ENCODE peak calls at places on chromosomes 4 and X, in nine cellular contexts. One of them, this sample, is unnamed.

GRCh38 chr4:24890561-24890960 is 22.3 kb downstream of the CCDC149 start:
- DNase-seq in epithelial cell of esophagus: no peak
- DNase-seq in NCI-H2029 treated with DMSO at 0.1 percent for 48 hours: no peak
- DNase-seq in keratinocyte: no peak
- DNase-seq in uterus: no peak
- DNase-seq in pons: no peak
- DNase-seq in tibial artery: no peak
- DNase-seq in HFFc6: no peak
- DNase-seq in EH: no peak
- DNase-seq in this sample: no peak

GRCh38 chr4:106763044-106763443 is 273.1 kb downstream of the DKK2 start:
- DNase-seq in epithelial cell of esophagus: peak
- DNase-seq in NCI-H2029 treated with DMSO at 0.1 percent for 48 hours: no peak
- DNase-seq in keratinocyte: no peak
- DNase-seq in uterus: no peak
- DNase-seq in pons: peak
- DNase-seq in tibial artery: no peak
- DNase-seq in HFFc6: peak
- DNase-seq in EH: peak
- DNase-seq in this sample: peak

GRCh38 chr4:176413171-176413570 is 93.4 kb downstream of the SPCS3 start:
- DNase-seq in epithelial cell of esophagus: no peak
- DNase-seq in NCI-H2029 treated with DMSO at 0.1 percent for 48 hours: no peak
- DNase-seq in keratinocyte: no peak
- DNase-seq in uterus: no peak
- DNase-seq in pons: no peak
- DNase-seq in tibial artery: no peak
- DNase-seq in HFFc6: no peak
- DNase-seq in EH: no peak
- DNase-seq in this sample: no peak

GRCh38 chr4:19678763-19679162 is 572.9 kb upstream of the SLIT2 start:
- DNase-seq in epithelial cell of esophagus: peak
- DNase-seq in NCI-H2029 treated with DMSO at 0.1 percent for 48 hours: no peak
- DNase-seq in keratinocyte: no peak
- DNase-seq in uterus: no peak
- DNase-seq in pons: no peak
- DNase-seq in tibial artery: no peak
- DNase-seq in HFFc6: no peak
- DNase-seq in EH: peak
- DNase-seq in this sample: peak

GRCh38 chr4:56745082-56745481 is 64.0 kb upstream of the HOPX start:
- DNase-seq in epithelial cell of esophagus: no peak
- DNase-seq in NCI-H2029 treated with DMSO at 0.1 percent for 48 hours: no peak
- DNase-seq in keratinocyte: no peak
- DNase-seq in uterus: no peak
- DNase-seq in pons: no peak
- DNase-seq in tibial artery: no peak
- DNase-seq in HFFc6: no peak
- DNase-seq in EH: no peak
- DNase-seq in this sample: no peak

GRCh38 chrX:120456973-120457372 is 12.1 kb downstream of the LAMP2 start:
- DNase-seq in epithelial cell of esophagus: peak
- DNase-seq in NCI-H2029 treated with DMSO at 0.1 percent for 48 hours: no peak
- DNase-seq in keratinocyte: no peak
- DNase-seq in uterus: no peak
- DNase-seq in pons: no peak
- DNase-seq in tibial artery: no peak
- DNase-seq in HFFc6: peak
- DNase-seq in EH: peak
- DNase-seq in this sample: peak

GRCh38 chr4:159307929-159308328 is 205.1 kb downstream of the RAPGEF2 start:
- DNase-seq in epithelial cell of esophagus: no peak
- DNase-seq in NCI-H2029 treated with DMSO at 0.1 percent for 48 hours: no peak
- DNase-seq in keratinocyte: no peak
- DNase-seq in uterus: no peak
- DNase-seq in pons: no peak
- DNase-seq in tibial artery: no peak
- DNase-seq in HFFc6: no peak
- DNase-seq in EH: no peak
- DNase-seq in this sample: no peak

GRCh38 chrX:131405497-131405896 is 116.4 kb upstream of the IGSF1 start:
- DNase-seq in epithelial cell of esophagus: no peak
- DNase-seq in NCI-H2029 treated with DMSO at 0.1 percent for 48 hours: no peak
- DNase-seq in keratinocyte: no peak
- DNase-seq in uterus: no peak
- DNase-seq in pons: no peak
- DNase-seq in tibial artery: no peak
- DNase-seq in HFFc6: no peak
- DNase-seq in EH: no peak
- DNase-seq in this sample: no peak

GRCh38 chrX:1444896-1445480 is 7.7 kb downstream of the ASMTL start:
- DNase-seq in epithelial cell of esophagus: no peak
- DNase-seq in NCI-H2029 treated with DMSO at 0.1 percent for 48 hours: no peak
- DNase-seq in keratinocyte: no peak
- DNase-seq in uterus: no peak
- DNase-seq in pons: no peak
- DNase-seq in tibial artery: peak
- DNase-seq in HFFc6: no peak
- DNase-seq in EH: no peak
- DNase-seq in this sample: no peak

GRCh38 chrX:119549327-119550016 is 15.7 kb downstream of the STEEP1 start:
- DNase-seq in epithelial cell of esophagus: no peak
- DNase-seq in NCI-H2029 treated with DMSO at 0.1 percent for 48 hours: no peak
- DNase-seq in keratinocyte: no peak
- DNase-seq in uterus: no peak
- DNase-seq in pons: no peak
- DNase-seq in tibial artery: no peak
- DNase-seq in HFFc6: no peak
- DNase-seq in EH: no peak
- DNase-seq in this sample: peak

GRCh38 chr4:83305187-83305586 is 20.6 kb upstream of the COQ2 start:
- DNase-seq in epithelial cell of esophagus: no peak
- DNase-seq in NCI-H2029 treated with DMSO at 0.1 percent for 48 hours: no peak
- DNase-seq in keratinocyte: no peak
- DNase-seq in uterus: no peak
- DNase-seq in pons: no peak
- DNase-seq in tibial artery: no peak
- DNase-seq in HFFc6: no peak
- DNase-seq in EH: peak
- DNase-seq in this sample: no peak

GRCh38 chr4:129129143-129129542 is 33.2 kb downstream of the C4orf33 start:
- DNase-seq in epithelial cell of esophagus: no peak
- DNase-seq in NCI-H2029 treated with DMSO at 0.1 percent for 48 hours: no peak
- DNase-seq in keratinocyte: no peak
- DNase-seq in uterus: no peak
- DNase-seq in pons: no peak
- DNase-seq in tibial artery: no peak
- DNase-seq in HFFc6: no peak
- DNase-seq in EH: no peak
- DNase-seq in this sample: no peak

GRCh38 chrX:137212078-137212632 is 178.4 kb upstream of the GPR101 start:
- DNase-seq in epithelial cell of esophagus: peak
- DNase-seq in NCI-H2029 treated with DMSO at 0.1 percent for 48 hours: no peak
- DNase-seq in keratinocyte: no peak
- DNase-seq in uterus: no peak
- DNase-seq in pons: peak
- DNase-seq in tibial artery: no peak
- DNase-seq in HFFc6: no peak
- DNase-seq in EH: no peak
- DNase-seq in this sample: no peak

GRCh38 chrX:16610121-16610565 is 39.8 kb upstream of the S100G start:
- DNase-seq in epithelial cell of esophagus: peak
- DNase-seq in NCI-H2029 treated with DMSO at 0.1 percent for 48 hours: no peak
- DNase-seq in keratinocyte: no peak
- DNase-seq in uterus: no peak
- DNase-seq in pons: no peak
- DNase-seq in tibial artery: no peak
- DNase-seq in HFFc6: peak
- DNase-seq in EH: peak
- DNase-seq in this sample: peak

GRCh38 chrX:108270280-108270679 is 167.9 kb downstream of the COL4A6 start:
- DNase-seq in epithelial cell of esophagus: peak
- DNase-seq in NCI-H2029 treated with DMSO at 0.1 percent for 48 hours: peak
- DNase-seq in keratinocyte: peak
- DNase-seq in uterus: no peak
- DNase-seq in pons: no peak
- DNase-seq in tibial artery: no peak
- DNase-seq in HFFc6: no peak
- DNase-seq in EH: no peak
- DNase-seq in this sample: no peak

GRCh38 chrX:13001961-13002671 is 27.2 kb downstream of the TMSB4X start:
- DNase-seq in epithelial cell of esophagus: peak
- DNase-seq in NCI-H2029 treated with DMSO at 0.1 percent for 48 hours: no peak
- DNase-seq in keratinocyte: no peak
- DNase-seq in uterus: no peak
- DNase-seq in pons: no peak
- DNase-seq in tibial artery: no peak
- DNase-seq in HFFc6: no peak
- DNase-seq in EH: no peak
- DNase-seq in this sample: peak

GRCh38 chr4:80142396-80143304 is 54.7 kb upstream of the PRDM8 start:
- DNase-seq in epithelial cell of esophagus: peak
- DNase-seq in NCI-H2029 treated with DMSO at 0.1 percent for 48 hours: no peak
- DNase-seq in keratinocyte: no peak
- DNase-seq in uterus: no peak
- DNase-seq in pons: no peak
- DNase-seq in tibial artery: no peak
- DNase-seq in HFFc6: no peak
- DNase-seq in EH: peak
- DNase-seq in this sample: peak

GRCh38 chr4:100311181-100311580 is 120.9 kb upstream of the DDIT4L start:
- DNase-seq in epithelial cell of esophagus: peak
- DNase-seq in NCI-H2029 treated with DMSO at 0.1 percent for 48 hours: no peak
- DNase-seq in keratinocyte: no peak
- DNase-seq in uterus: no peak
- DNase-seq in pons: no peak
- DNase-seq in tibial artery: no peak
- DNase-seq in HFFc6: peak
- DNase-seq in EH: no peak
- DNase-seq in this sample: peak

GRCh38 chrX:107825698-107826285 is at the start of gene MID2:
- DNase-seq in epithelial cell of esophagus: peak
- DNase-seq in NCI-H2029 treated with DMSO at 0.1 percent for 48 hours: peak
- DNase-seq in keratinocyte: no peak
- DNase-seq in uterus: peak
- DNase-seq in pons: no peak
- DNase-seq in tibial artery: peak
- DNase-seq in HFFc6: peak
- DNase-seq in EH: peak
- DNase-seq in this sample: peak

GRCh38 chrX:13101439-13102139 is 57.2 kb upstream of the FAM9C start:
- DNase-seq in epithelial cell of esophagus: peak
- DNase-seq in NCI-H2029 treated with DMSO at 0.1 percent for 48 hours: no peak
- DNase-seq in keratinocyte: peak
- DNase-seq in uterus: peak
- DNase-seq in pons: peak
- DNase-seq in tibial artery: peak
- DNase-seq in HFFc6: peak
- DNase-seq in EH: peak
- DNase-seq in this sample: peak

GRCh38 chr4:76526585-76526990 is 91.6 kb downstream of the SHROOM3 start:
- DNase-seq in epithelial cell of esophagus: peak
- DNase-seq in NCI-H2029 treated with DMSO at 0.1 percent for 48 hours: peak
- DNase-seq in keratinocyte: no peak
- DNase-seq in uterus: no peak
- DNase-seq in pons: no peak
- DNase-seq in tibial artery: no peak
- DNase-seq in HFFc6: no peak
- DNase-seq in EH: peak
- DNase-seq in this sample: no peak

GRCh38 chr4:159655547-159655946 is 552.7 kb downstream of the RAPGEF2 start:
- DNase-seq in epithelial cell of esophagus: peak
- DNase-seq in NCI-H2029 treated with DMSO at 0.1 percent for 48 hours: no peak
- DNase-seq in keratinocyte: peak
- DNase-seq in uterus: no peak
- DNase-seq in pons: no peak
- DNase-seq in tibial artery: no peak
- DNase-seq in HFFc6: no peak
- DNase-seq in EH: no peak
- DNase-seq in this sample: no peak

GRCh38 chrX:56745019-56745418 is 16.0 kb downstream of the NBDY start:
- DNase-seq in epithelial cell of esophagus: peak
- DNase-seq in NCI-H2029 treated with DMSO at 0.1 percent for 48 hours: no peak
- DNase-seq in keratinocyte: no peak
- DNase-seq in uterus: no peak
- DNase-seq in pons: no peak
- DNase-seq in tibial artery: no peak
- DNase-seq in HFFc6: peak
- DNase-seq in EH: peak
- DNase-seq in this sample: peak